ENCODE peak calls at places on chromosomes 3 and 15, in seven cellular contexts. I, G, W, Y, R, C and L are unnamed samples. For H3K27me3, the result is how much of the 10 kb centered on the place peaks cover.

GRCh38 chr3:116020495-116020894 is 397.2 kb downstream of the GAP43 start:
- DNase-seq in I (no peak), G (no peak), W (no peak), Y (no peak), R (no peak), C (no peak), L (no peak)

GRCh38 chr3:158702815-158703481 is 29.3 kb downstream of the RARRES1 start:
- DNase-seq in I (peak), G (no peak), W (no peak), Y (no peak), R (no peak), C (no peak), L (no peak)

GRCh38 chr3:150059729-150060128 is 89.0 kb upstream of the PFN2 start:
- DNase-seq in I (no peak), G (no peak), W (no peak), Y (no peak), R (no peak), C (no peak), L (no peak)

GRCh38 chr15:68615811-68616210 is 37.0 kb downstream of the CORO2B start:
- DNase-seq in I (no peak), G (no peak), W (no peak), Y (no peak), R (no peak), C (no peak), L (no peak)

GRCh38 chr15:60720493-60721231 is 241.7 kb upstream of the ICE2 start:
- DNase-seq in I (no peak), G (peak), W (no peak), Y (no peak), R (no peak), C (no peak), L (no peak)

GRCh38 chr3:90024986-90025385 is 917.6 kb downstream of the EPHA3 start:
- DNase-seq in I (no peak), G (no peak), W (no peak), Y (no peak), R (no peak), C (no peak), L (no peak)

GRCh38 chr15:29774900-29775299 is 47.4 kb downstream of the TJP1 start:
- DNase-seq in I (peak), G (no peak), W (no peak), Y (peak), R (no peak), C (no peak), L (no peak)

GRCh38 chr3:11820540-11821041 is 26.1 kb downstream of the TAMM41 start:
- DNase-seq in I (peak), G (no peak), W (no peak), Y (no peak), R (no peak), C (no peak), L (no peak)

GRCh38 chr3:175355801-175356335 is 496.7 kb downstream of the NAALADL2 start:
- DNase-seq in I (no peak), G (no peak), W (no peak), Y (no peak), R (no peak), C (no peak), L (no peak)

GRCh38 chr15:71261934-71262333 is 146.7 kb downstream of the THSD4 start:
- DNase-seq in I (no peak), G (no peak), W (no peak), Y (no peak), R (no peak), C (no peak), L (no peak)

GRCh38 chr15:58448906-58449305 is 17.1 kb downstream of the LIPC start:
- DNase-seq in I (no peak), G (no peak), W (no peak), Y (no peak), R (no peak), C (no peak), L (no peak)

GRCh38 chr15:75436861-75437260 is 14.6 kb downstream of the SIN3A start:
- DNase-seq in I (no peak), G (no peak), W (no peak), Y (no peak), R (no peak), C (no peak), L (no peak)

GRCh38 chr3:124928333-124929202 is 6.0 kb downstream of the MUC13 start:
- DNase-seq in I (peak), G (peak), W (peak), Y (peak), R (peak), C (peak), L (peak)

GRCh38 chr3:9183011-9183410 is 66.4 kb downstream of the SRGAP3 start:
- DNase-seq in I (no peak), G (no peak), W (no peak), Y (no peak), R (no peak), C (no peak), L (no peak)

GRCh38 chr15:39804026-39804425 is 21.4 kb upstream of the FSIP1 start:
- DNase-seq in I (peak), G (no peak), W (no peak), Y (no peak), R (no peak), C (no peak), L (no peak)

GRCh38 chr15:70653426-70653825 is 109.9 kb downstream of the UACA start:
- DNase-seq in I (no peak), G (no peak), W (no peak), Y (no peak), R (no peak), C (no peak), L (no peak)

GRCh38 chr15:97082835-97083234 is 752.3 kb downstream of the NR2F2 start:
- DNase-seq in I (no peak), G (no peak), W (no peak), Y (no peak), R (no peak), C (no peak), L (no peak)

GRCh38 chr3:78659386-78659987 is 1108.3 kb downstream of the ROBO1 start:
- DNase-seq in I (peak), G (peak), W (peak), Y (no peak), R (peak), C (no peak), L (no peak)

DNA sequence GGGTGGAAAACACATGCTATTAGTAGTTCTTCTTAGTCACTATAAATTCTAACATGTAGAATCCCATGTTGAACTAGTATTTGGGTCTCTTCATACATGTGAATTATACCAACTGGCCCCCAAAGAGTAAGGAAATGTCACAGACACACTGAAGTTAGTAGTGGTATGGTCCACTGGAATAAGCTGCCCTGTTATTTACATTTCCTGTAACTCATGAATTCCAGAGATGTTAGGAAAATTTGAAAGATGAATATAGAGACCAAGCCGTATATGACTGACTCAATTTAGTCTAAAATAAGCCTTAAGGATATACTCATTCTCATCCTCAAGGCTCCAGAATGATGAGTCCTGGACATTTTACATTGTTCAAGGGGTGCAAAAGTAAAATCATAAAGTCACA is 81.2 kb downstream of the FBXL22 start:
- DNase-seq in I (peak), G (no peak), W (no peak), Y (no peak), R (no peak), C (no peak), L (no peak)
- H3K27me3 ChIP-seq in I (under half), G (under half), W (under half), Y (under half), R (under half), C (under half), L (under half)

GRCh38 chr3:194167873-194168272 is 31.9 kb downstream of the HES1 start:
- DNase-seq in I (no peak), G (no peak), W (no peak), Y (no peak), R (no peak), C (no peak), L (no peak)

GRCh38 chr3:194166682-194167479 is 30.9 kb downstream of the HES1 start:
- DNase-seq in I (no peak), G (no peak), W (no peak), Y (no peak), R (no peak), C (peak), L (no peak)

GRCh38 chr3:194167480-194167862 is 31.5 kb downstream of the HES1 start:
- DNase-seq in I (no peak), G (no peak), W (no peak), Y (no peak), R (no peak), C (no peak), L (no peak)

GRCh38 chr3:194163697-194164096 is 27.7 kb downstream of the HES1 start:
- DNase-seq in I (no peak), G (no peak), W (no peak), Y (no peak), R (no peak), C (no peak), L (no peak)

GRCh38 chr3:194165619-194166018 is 29.7 kb downstream of the HES1 start:
- DNase-seq in I (no peak), G (no peak), W (no peak), Y (no peak), R (no peak), C (no peak), L (no peak)
- H3K27me3 ChIP-seq in I (half or more), G (under half), W (under half), Y (under half), R (under half), C (under half), L (under half)

GRCh38 chr3:133408961-133409360 is 9.1 kb downstream of the BFSP2 start:
- DNase-seq in I (peak), G (no peak), W (no peak), Y (no peak), R (no peak), C (no peak), L (no peak)
- H3K27me3 ChIP-seq in I (under half), G (under half), W (under half), Y (under half), R (under half), C (under half), L (under half)

DNA sequence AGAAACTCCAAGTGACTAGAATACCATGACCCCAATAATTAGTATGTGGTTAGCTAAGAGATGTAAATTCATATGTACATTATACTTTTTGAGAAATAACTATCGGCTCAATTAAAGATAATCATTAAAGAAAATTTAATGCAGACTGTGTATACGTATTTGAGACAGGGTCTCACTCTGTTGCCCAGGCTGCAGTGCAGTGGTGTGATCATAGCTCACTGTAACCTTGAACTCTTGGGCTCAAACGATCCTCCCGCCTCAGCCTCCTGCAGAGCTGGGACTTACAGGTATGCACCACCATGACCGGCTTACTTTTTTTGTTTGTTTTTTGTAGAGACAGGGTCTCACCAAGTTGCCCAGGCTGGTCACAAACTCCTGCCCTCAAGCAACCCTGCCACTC is 8.7 kb upstream of the CSTA start:
- DNase-seq in I (no peak), G (no peak), W (no peak), Y (no peak), R (no peak), C (no peak), L (no peak)
- H3K27me3 ChIP-seq in I (under half), G (under half), W (under half), Y (under half), R (under half), C (under half), L (under half)

DNA sequence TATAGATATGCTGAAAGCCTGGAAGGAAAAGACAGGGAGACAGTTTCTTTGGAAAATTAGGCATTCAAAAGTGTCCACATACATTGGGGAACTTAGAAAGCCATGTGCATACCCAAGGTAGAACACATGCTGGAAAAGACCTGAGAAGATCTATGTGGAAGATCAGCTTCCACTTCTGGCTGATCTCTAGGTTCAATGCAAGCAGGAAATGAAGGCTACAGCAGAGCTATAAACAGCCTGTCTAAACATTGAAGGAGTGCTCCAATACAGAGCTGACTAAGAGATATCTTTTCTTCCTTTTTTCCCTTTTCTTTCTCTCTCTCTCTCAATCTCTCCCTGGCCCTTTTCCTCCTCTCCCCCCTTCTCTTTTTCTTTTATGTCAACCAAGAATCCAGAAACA is 73.6 kb upstream of the TCF12 start:
- DNase-seq in I (no peak), G (no peak), W (no peak), Y (no peak), R (no peak), C (no peak), L (no peak)
- H3K27me3 ChIP-seq in I (under half), G (under half), W (under half), Y (under half), R (under half), C (under half), L (under half)

GRCh38 chr15:79089890-79090486 is 592 bp downstream of the RASGRF1 start:
- DNase-seq in I (no peak), G (no peak), W (no peak), Y (no peak), R (no peak), C (no peak), L (no peak)
- H3K27me3 ChIP-seq in I (under half), G (under half), W (half or more), Y (half or more), R (under half), C (half or more), L (under half)

DNA sequence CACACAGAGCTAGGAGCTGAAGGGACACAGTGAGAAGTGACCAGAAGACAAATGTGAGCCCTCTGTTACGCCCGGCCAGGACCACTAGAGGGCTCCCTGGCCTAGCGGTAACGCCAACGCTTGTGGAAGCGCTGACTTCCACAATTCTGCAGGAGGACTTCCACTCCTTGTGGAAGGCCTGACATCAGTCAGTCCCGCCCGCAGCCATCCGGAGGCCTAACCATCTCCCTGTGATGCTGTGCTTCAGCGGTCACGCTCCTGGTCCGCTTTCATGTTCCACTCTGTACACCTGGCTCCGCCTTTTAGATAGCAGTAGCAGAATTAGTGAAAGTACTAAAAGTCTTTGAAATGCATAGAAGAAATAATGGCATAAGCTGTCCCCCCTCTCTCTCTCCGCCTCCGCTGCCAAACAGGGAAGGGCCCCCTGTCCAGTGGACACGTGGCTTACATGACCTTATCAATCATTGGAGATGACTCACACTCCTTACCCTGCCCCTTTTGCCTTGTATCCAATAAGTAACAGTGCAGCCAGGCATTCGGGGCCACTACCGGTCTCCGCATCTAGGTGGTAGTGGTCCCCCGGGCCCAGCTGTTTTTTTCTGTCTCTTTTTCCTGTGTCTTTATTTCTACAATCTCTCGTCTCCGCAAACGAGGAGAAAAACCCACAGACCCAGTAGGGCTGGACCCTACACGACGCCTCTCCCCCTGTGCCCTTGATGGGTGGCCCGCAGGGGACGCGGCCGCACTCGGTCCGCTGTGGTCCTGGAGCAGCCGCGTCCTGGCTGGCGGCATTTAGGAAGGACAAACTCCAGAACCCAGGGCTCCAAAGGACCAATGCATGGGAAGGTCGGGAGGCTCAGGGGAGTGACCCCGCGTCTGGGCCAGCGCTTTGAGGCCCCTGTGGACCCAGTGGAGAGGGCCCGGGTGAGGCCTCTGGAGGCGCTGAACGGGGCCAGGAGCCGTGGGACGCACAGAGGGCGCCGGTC is 27.0 kb upstream of the RPL32 start:
- DNase-seq in I (peak), G (peak), W (peak), Y (peak), R (peak), C (peak), L (peak)
- H3K27me3 ChIP-seq in I (under half), G (under half), W (under half), Y (under half), R (under half), C (under half), L (under half)

GRCh38 chr3:53144446-53144845 is 14.2 kb upstream of the RFT1 start:
- DNase-seq in I (no peak), G (no peak), W (no peak), Y (no peak), R (no peak), C (peak), L (no peak)

GRCh38 chr3:53145109-53146077 is 15.2 kb upstream of the RFT1 start:
- DNase-seq in I (peak), G (no peak), W (peak), Y (no peak), R (no peak), C (peak), L (no peak)

GRCh38 chr3:53147903-53148400 is 13.1 kb upstream of the PRKCD start:
- DNase-seq in I (no peak), G (no peak), W (no peak), Y (no peak), R (no peak), C (no peak), L (no peak)

GRCh38 chr3:53147161-53147902 is 13.7 kb upstream of the PRKCD start:
- DNase-seq in I (peak), G (no peak), W (peak), Y (no peak), R (no peak), C (peak), L (no peak)

DNA sequence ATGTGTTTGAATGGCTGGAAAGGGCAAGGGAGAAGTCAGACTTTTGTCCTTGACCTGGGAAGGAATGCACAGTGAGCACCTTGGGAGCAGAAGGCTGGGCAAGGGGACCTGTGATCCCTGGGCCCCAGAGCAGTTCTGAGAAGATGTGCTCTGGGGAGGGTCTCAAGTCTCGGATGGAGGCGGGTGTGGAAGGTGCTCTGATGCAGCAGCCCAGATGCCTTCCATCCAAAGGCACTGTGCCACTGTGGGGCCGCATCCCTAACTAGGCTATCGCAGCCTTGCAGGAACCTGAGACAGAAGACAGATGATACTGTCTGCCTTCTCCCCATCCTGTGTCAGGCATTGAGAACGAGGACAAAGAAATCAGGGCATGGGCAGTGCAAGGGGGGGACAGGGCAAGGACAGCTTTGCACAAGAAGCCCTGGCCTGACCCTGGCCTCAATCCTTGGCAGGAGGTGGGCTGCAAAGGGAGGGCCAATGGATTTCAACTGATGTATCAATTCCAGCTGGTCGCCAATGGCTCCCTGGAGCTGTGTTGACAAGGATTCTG is 14.6 kb upstream of the PRKCD start:
- DNase-seq in I (no peak), G (no peak), W (no peak), Y (no peak), R (no peak), C (no peak), L (no peak)
- H3K27me3 ChIP-seq in I (under half), G (under half), W (under half), Y (under half), R (under half), C (under half), L (under half)

GRCh38 chr3:198070871-198071270 is 110.9 kb downstream of the LMLN start:
- DNase-seq in I (no peak), G (no peak), W (no peak), Y (no peak), R (no peak), C (no peak), L (no peak)
- H3K27me3 ChIP-seq in I (under half), G (under half), W (under half), Y (under half), R (under half), C (under half), L (under half)

DNA sequence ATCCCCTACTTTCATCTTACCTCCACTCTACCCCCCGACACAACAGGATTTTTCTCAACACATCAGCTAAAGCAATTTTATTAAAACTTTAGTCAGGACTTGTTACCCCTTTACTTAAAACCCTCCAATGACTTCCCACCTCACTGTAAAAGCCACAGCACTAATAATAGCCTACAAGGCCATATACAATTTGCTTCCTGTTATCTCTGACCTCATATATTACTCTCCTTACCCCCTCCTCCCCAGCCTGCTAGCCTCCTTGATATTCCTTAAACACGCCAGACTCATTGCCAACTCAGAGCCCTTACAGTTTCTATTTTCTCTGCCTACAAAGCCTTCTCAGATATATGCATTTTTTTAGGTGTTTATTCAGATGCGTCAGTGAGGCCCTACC is 54.4 kb downstream of the DCUN1D1 start:
- DNase-seq in I (no peak), G (no peak), W (no peak), Y (no peak), R (no peak), C (no peak), L (no peak)
- H3K27me3 ChIP-seq in I (under half), G (under half), W (under half), Y (under half), R (under half), C (under half), L (under half)